ENCODE peak calls at places on chromosomes 16 and 17, in seven cellular contexts. H is mesendoderm, Y is cardiac muscle cell, Q is trophoblast cell, A is HEK293T, E is NAMALWA, O is NCI-H748 treated with DMSO at 0.1 percent for 48 hours. D is an unnamed sample.

GRCh38 chr17:68910789-68911431 is 44.3 kb downstream of the ABCA8 start:
- DNase-seq in H (no peak), Y (no peak), Q (no peak), A (no peak), E (no peak), O (no peak), D (no peak)

GRCh38 chr16:57516176-57516725 is 20.1 kb downstream of the CCDC102A start:
- DNase-seq in H (no peak), Y (no peak), Q (no peak), A (no peak), E (no peak), O (no peak), D (no peak)

GRCh38 chr17:79648181-79648831 is 37.5 kb upstream of the RBFOX3 start:
- DNase-seq in H (no peak), Y (no peak), Q (no peak), A (peak), E (no peak), O (no peak), D (no peak)

GRCh38 chr17:83181991-83182619 is 102.7 kb downstream of the METRNL start:
- DNase-seq in H (no peak), Y (no peak), Q (no peak), A (no peak), E (no peak), O (no peak), D (no peak)

GRCh38 chr16:15494231-15494630 is 59.8 kb downstream of the BMERB1 start:
- DNase-seq in H (no peak), Y (no peak), Q (no peak), A (no peak), E (no peak), O (no peak), D (no peak)

GRCh38 chr16:84555418-84556196 is 51.1 kb upstream of the MEAK7 start:
- DNase-seq in H (no peak), Y (no peak), Q (peak), A (no peak), E (peak), O (no peak), D (no peak)

GRCh38 chr17:65666869-65667268 is 105.4 kb upstream of the AXIN2 start:
- DNase-seq in H (no peak), Y (no peak), Q (no peak), A (no peak), E (no peak), O (no peak), D (no peak)

GRCh38 chr17:54903375-54903774 is 2.7 kb downstream of the TOM1L1 start:
- DNase-seq in H (peak), Y (peak), Q (no peak), A (no peak), E (no peak), O (no peak), D (no peak)

GRCh38 chr16:48829361-48829760 is 219.4 kb upstream of the N4BP1 start:
- DNase-seq in H (no peak), Y (no peak), Q (no peak), A (no peak), E (no peak), O (peak), D (no peak)

GRCh38 chr16:4390266-4391260 is 18.9 kb downstream of the VASN start:
- DNase-seq in H (peak), Y (no peak), Q (peak), A (no peak), E (no peak), O (no peak), D (no peak)

GRCh38 chr16:4338712-4339299 is 12.3 kb downstream of the PAM16 start:
- DNase-seq in H (no peak), Y (no peak), Q (no peak), A (no peak), E (no peak), O (no peak), D (no peak)

GRCh38 chr16:88499836-88500251 is 46.8 kb downstream of the ZFPM1 start:
- DNase-seq in H (no peak), Y (no peak), Q (no peak), A (no peak), E (no peak), O (no peak), D (no peak)

GRCh38 chr17:12680407-12680897 is 14.8 kb downstream of the MYOCD start:
- DNase-seq in H (no peak), Y (no peak), Q (peak), A (peak), E (no peak), O (no peak), D (no peak)

GRCh38 chr16:83714286-83714685 is 93.5 kb upstream of the HSBP1 start:
- DNase-seq in H (no peak), Y (no peak), Q (no peak), A (no peak), E (no peak), O (no peak), D (no peak)

GRCh38 chr17:78124081-78124835 is 4.3 kb downstream of the TMC6 start:
- DNase-seq in H (no peak), Y (no peak), Q (peak), A (no peak), E (peak), O (no peak), D (peak)

GRCh38 chr16:80899804-80900592 is 95.6 kb upstream of the CDYL2 start:
- DNase-seq in H (no peak), Y (peak), Q (peak), A (no peak), E (no peak), O (no peak), D (no peak)

GRCh38 chr16:24685539-24686432 is 43.7 kb upstream of the TNRC6A start:
- DNase-seq in H (peak), Y (peak), Q (peak), A (peak), E (no peak), O (peak), D (no peak)

GRCh38 chr16:82655315-82655714 is 28.5 kb downstream of the CDH13 start:
- DNase-seq in H (peak), Y (peak), Q (no peak), A (no peak), E (no peak), O (no peak), D (peak)

GRCh38 chr17:70820276-70820675 is 650.9 kb downstream of the KCNJ2 start:
- DNase-seq in H (no peak), Y (no peak), Q (peak), A (no peak), E (no peak), O (no peak), D (no peak)

GRCh38 chr16:72083778-72084404 is 9.5 kb downstream of the TXNL4B start:
- DNase-seq in H (no peak), Y (no peak), Q (no peak), A (no peak), E (no peak), O (no peak), D (no peak)

GRCh38 chr16:20747030-20747816 is 5.6 kb upstream of the THUMPD1 start:
- DNase-seq in H (peak), Y (no peak), Q (no peak), A (no peak), E (no peak), O (no peak), D (no peak)

GRCh38 chr16:70430667-70431536 is 8.0 kb downstream of the ST3GAL2 start:
- DNase-seq in H (peak), Y (no peak), Q (peak), A (no peak), E (peak), O (no peak), D (peak)

GRCh38 chr17:66423436-66423922 is 121.1 kb downstream of the PRKCA start:
- DNase-seq in H (peak), Y (no peak), Q (no peak), A (no peak), E (no peak), O (no peak), D (no peak)

GRCh38 chr16:27824006-27824405 is 239.5 kb downstream of the GSG1L start:
- DNase-seq in H (no peak), Y (no peak), Q (no peak), A (no peak), E (no peak), O (no peak), D (no peak)

GRCh38 chr17:27442702-27443101 is 13.5 kb upstream of the KSR1 start:
- DNase-seq in H (no peak), Y (no peak), Q (no peak), A (no peak), E (no peak), O (no peak), D (no peak)

GRCh38 chr16:54291981-54292487 is 5.4 kb upstream of the IRX3 start:
- DNase-seq in H (no peak), Y (no peak), Q (no peak), A (no peak), E (no peak), O (no peak), D (no peak)

GRCh38 chr17:40075216-40076100 is 12.7 kb downstream of the THRA start:
- DNase-seq in H (peak), Y (peak), Q (peak), A (peak), E (peak), O (no peak), D (peak)

D was measured in GM12865.